ENCODE peak calls at places on chromosomes 4 and X, in nine cellular contexts. D is heart left ventricle, W is brain microvascular endothelial cell, J is Peyer's patch, V is left lung, Z is heart right ventricle, T is lower lobe of right lung, C is thyroid gland, M is tibial artery. N is an unnamed sample. For H3K27me3, the result is how much of the 10 kb centered on the place peaks cover.

GRCh38 chr4:184805462-184806245 is 20.1 kb downstream of the ACSL1 start:
- DNase-seq in D (peak), W (no peak), J (peak), V (peak), Z (peak), T (peak), C (peak), M (no peak), N (no peak)

GRCh38 chrX:41435708-41436107 is 11.4 kb upstream of the NYX start:
- DNase-seq in D (no peak), W (no peak), J (no peak), V (no peak), Z (no peak), T (no peak), C (no peak), M (no peak), N (no peak)

GRCh38 chr4:118979712-118980111 is 91.1 kb downstream of the SYNPO2 start:
- DNase-seq in D (no peak), W (no peak), J (no peak), V (no peak), Z (no peak), T (no peak), C (no peak), M (no peak), N (no peak)

GRCh38 chrX:47366051-47366722 is 4.2 kb upstream of the ZNF157 start:
- DNase-seq in D (peak), W (peak), J (peak), V (peak), Z (peak), T (peak), C (peak), M (peak), N (no peak)

GRCh38 chr4:108544504-108544903 is 75.9 kb upstream of the RPL34 start:
- DNase-seq in D (no peak), W (no peak), J (no peak), V (no peak), Z (no peak), T (no peak), C (no peak), M (no peak), N (no peak)

GRCh38 chrX:69154051-69154450 is 11.2 kb downstream of the PJA1 start:
- DNase-seq in D (no peak), W (no peak), J (no peak), V (no peak), Z (no peak), T (no peak), C (no peak), M (no peak), N (no peak)

GRCh38 chrX:101208152-101208905 is 11.3 kb upstream of the DRP2 start:
- DNase-seq in D (no peak), W (peak), J (no peak), V (no peak), Z (no peak), T (no peak), C (peak), M (no peak), N (no peak)

GRCh38 chrX:56726609-56727008 is 2.4 kb upstream of the NBDY start:
- DNase-seq in D (no peak), W (peak), J (no peak), V (no peak), Z (no peak), T (no peak), C (no peak), M (no peak), N (no peak)

GRCh38 chrX:115616943-115617563 is 56.1 kb downstream of the PLS3 start:
- DNase-seq in D (no peak), W (peak), J (no peak), V (no peak), Z (no peak), T (no peak), C (no peak), M (no peak), N (peak)

GRCh38 chrX:115960440-115961084 is 210.0 kb upstream of the AGTR2 start:
- DNase-seq in D (no peak), W (no peak), J (peak), V (no peak), Z (no peak), T (no peak), C (no peak), M (no peak), N (no peak)

GRCh38 chr4:138978600-138978999 is 37.0 kb upstream of the NOCT start:
- DNase-seq in D (no peak), W (no peak), J (no peak), V (no peak), Z (no peak), T (no peak), C (no peak), M (no peak), N (no peak)
- H3K4me3 ChIP-seq in D (no peak), W (no peak), J (no peak), V (no peak), Z (no peak), T (no peak), C (no peak), M (no peak), N (no peak)

GRCh38 chr4:112213850-112214249 is 17.7 kb upstream of the AP1AR start:
- DNase-seq in D (no peak), W (peak), J (no peak), V (no peak), Z (no peak), T (no peak), C (no peak), M (no peak), N (peak)

GRCh38 chr4:112210777-112211176 is 20.8 kb upstream of the AP1AR start:
- DNase-seq in D (no peak), W (no peak), J (no peak), V (no peak), Z (no peak), T (no peak), C (no peak), M (no peak), N (no peak)

GRCh38 chr4:112219826-112220366 is 11.7 kb upstream of the AP1AR start:
- DNase-seq in D (no peak), W (no peak), J (no peak), V (no peak), Z (no peak), T (no peak), C (no peak), M (no peak), N (no peak)

GRCh38 chr4:112213091-112213490 is 18.5 kb upstream of the AP1AR start:
- DNase-seq in D (no peak), W (no peak), J (peak), V (no peak), Z (no peak), T (no peak), C (no peak), M (no peak), N (no peak)

GRCh38 chr4:112214397-112215264 is 17.0 kb upstream of the AP1AR start:
- DNase-seq in D (no peak), W (no peak), J (no peak), V (no peak), Z (no peak), T (no peak), C (no peak), M (no peak), N (no peak)
- TF ChIP-seq CTCF in D (peak), W (peak), J (peak), V (no peak), Z (peak), T (peak), C (peak), M (peak), N (peak)

GRCh38 chr4:26207631-26208030 is 113.2 kb upstream of the RBPJ start:
- DNase-seq in D (no peak), W (no peak), J (no peak), V (no peak), Z (no peak), T (no peak), C (no peak), M (no peak), N (no peak)
- H3K27me3 ChIP-seq in D (under half), W (under half), J (under half), V (under half), Z (under half), T (under half), C (under half), M (under half), N (under half)

DNA sequence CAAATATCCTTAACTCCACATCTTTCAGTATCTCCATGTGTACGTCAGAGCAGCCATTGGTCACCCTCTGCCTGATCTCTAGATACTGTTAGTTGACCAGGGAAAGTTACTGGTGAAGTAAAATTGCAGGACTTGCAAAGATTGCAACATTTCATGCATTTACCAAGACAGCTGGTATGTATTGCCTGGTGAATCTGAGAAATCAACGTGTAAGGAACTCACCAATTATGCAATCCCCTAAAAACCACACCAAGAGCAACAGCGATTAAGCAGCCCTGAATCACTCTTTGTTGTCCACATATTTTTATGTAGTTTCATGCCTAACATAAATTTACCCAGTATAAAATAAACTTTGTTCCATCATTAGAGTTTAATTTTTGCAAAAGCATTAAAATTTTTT is 271.2 kb downstream of the NLGN4X start:
- DNase-seq in D (no peak), W (no peak), J (no peak), V (no peak), Z (no peak), T (no peak), C (no peak), M (no peak), N (peak)
- H3K4me3 ChIP-seq in D (no peak), W (no peak), J (no peak), V (no peak), Z (no peak), T (no peak), C (no peak), M (no peak), N (no peak)

DNA sequence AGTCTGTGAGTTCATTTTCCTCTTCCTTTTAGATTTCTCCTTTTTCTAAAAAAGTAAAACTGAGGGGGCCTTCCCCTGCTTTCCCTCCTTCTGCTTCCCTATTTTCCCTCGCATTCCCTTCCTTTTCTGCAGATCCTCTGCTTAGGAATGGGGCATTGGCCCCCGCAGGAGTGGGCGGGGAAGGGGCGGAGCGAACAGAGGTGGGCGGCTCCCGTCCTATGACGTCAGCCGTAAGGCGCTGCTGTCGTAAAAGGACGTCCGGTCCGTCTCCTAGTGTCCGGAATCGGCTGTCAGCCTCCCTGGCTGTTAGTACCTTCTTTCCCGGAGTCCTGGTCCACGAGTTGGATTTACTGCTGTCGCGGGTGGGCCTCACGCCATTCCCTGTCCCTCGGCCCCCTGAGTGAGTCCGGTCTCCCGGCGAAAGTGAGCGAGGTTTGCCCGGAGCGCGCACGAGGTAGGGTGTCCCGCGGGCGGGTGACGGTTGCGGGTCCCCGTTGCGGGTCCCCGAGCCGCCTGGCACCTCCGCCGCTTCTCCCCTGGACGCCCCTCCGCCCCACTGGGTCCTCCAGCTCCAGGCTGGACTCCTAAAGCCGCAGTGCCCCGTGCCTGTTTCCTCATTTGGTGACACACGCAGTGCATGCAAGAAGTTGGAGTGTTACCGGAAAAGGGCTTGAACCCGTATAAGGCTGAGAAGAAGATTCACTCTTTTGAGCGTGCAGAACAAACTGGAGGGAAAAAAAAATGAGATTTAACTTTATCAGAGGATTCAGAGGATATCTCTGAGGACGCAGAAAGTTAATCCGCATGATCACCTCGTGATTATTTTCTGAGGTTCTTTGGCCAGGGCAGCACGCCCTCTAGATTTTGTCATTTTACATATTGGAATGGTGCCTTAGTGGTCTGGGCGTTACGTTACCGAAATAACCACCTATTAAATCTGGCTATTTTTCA is at the start of gene ZNF330:
- DNase-seq in D (peak), W (peak), J (peak), V (peak), Z (peak), T (peak), C (peak), M (peak), N (peak)
- TF ChIP-seq CTCF in D (no peak), W (peak), J (peak), V (no peak), Z (peak), T (no peak), C (peak), M (no peak), N (peak)

GRCh38 chr4:1031956-1032795 is 20.8 kb downstream of the FGFRL1 start:
- DNase-seq in D (no peak), W (no peak), J (no peak), V (no peak), Z (no peak), T (no peak), C (peak), M (no peak), N (no peak)

GRCh38 chr4:1035510-1035909 is 24.1 kb downstream of the FGFRL1 start:
- DNase-seq in D (peak), W (no peak), J (no peak), V (no peak), Z (peak), T (no peak), C (peak), M (no peak), N (no peak)

GRCh38 chr4:1036095-1036494 is 24.7 kb downstream of the FGFRL1 start:
- DNase-seq in D (no peak), W (no peak), J (no peak), V (no peak), Z (no peak), T (no peak), C (peak), M (no peak), N (no peak)

GRCh38 chr4:1032861-1033260 is 21.4 kb downstream of the FGFRL1 start:
- DNase-seq in D (no peak), W (no peak), J (no peak), V (no peak), Z (no peak), T (no peak), C (no peak), M (no peak), N (no peak)

DNA sequence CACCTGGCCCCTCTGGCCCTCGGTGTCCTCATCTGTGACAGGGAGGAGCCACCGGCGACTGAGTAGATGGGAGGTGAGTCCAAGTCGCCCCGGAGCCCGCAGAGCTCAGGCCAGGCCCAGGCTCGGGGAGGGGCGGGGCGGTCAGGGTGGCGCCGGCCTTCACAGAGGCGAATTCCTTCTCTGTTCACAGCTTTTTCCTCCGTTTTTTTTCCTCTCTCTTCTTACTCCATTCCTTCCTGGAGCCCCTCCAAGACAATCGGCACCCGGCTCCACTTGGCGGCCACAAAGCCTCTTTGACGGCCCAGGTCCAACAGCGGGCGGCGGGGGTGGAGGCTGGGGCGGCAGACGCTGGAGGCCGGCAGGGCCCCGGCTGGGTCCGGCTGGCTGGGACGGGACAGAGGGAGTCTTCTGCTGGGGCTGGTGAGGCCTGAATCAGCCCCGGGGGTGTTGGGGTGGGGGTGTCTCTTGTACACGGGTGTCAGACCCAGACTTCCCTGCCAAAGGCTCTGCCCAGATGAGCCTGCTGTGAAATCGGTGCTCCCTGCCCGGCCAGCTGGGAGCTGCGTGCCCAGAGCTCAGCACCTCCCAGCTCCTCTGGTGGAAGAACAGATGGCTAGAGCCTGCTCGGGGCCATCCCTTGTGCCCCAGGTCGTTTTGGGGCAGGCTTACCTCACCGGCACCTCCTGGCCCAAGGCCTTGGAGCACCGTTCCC is 22.6 kb downstream of the FGFRL1 start:
- DNase-seq in D (peak), W (no peak), J (no peak), V (no peak), Z (peak), T (no peak), C (peak), M (peak), N (no peak)
- H3K27me3 ChIP-seq in D (under half), W (under half), J (under half), V (under half), Z (under half), T (under half), C (under half), M (under half), N (under half)

DNA sequence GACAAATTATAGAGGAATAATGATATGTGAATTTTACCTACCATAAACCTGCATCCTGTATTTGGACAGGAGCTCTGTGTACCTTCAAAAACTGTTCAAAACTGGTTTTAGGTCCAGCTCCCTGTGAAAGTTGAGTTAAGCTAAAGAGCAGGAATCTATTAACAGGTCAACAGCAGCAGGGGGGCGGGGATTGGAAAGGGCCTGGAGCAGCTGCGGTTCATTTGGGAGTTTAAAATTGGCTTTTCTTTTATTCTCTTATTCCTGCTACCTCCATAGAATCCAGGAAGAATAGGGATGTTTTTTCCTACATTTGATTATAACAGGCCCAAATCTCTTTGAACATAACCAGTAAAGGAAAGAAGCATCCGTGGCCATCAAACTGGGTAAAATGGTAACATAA is 23.8 kb downstream of the SHROOM3 start:
- DNase-seq in D (no peak), W (no peak), J (no peak), V (no peak), Z (peak), T (no peak), C (peak), M (no peak), N (no peak)
- H3K4me3 ChIP-seq in D (no peak), W (no peak), J (no peak), V (no peak), Z (no peak), T (no peak), C (no peak), M (no peak), N (no peak)

GRCh38 chr4:13953083-13953482 is 325.6 kb upstream of the BOD1L1 start:
- DNase-seq in D (no peak), W (no peak), J (no peak), V (no peak), Z (no peak), T (no peak), C (no peak), M (no peak), N (no peak)
- TF ChIP-seq CTCF in D (no peak), W (peak), J (no peak), V (no peak), Z (no peak), T (no peak), C (no peak), M (no peak), N (no peak)